ENCODE peak calls at places on chromosomes 1 and 21, in nine cellular contexts. D, K, A, J, M, N, O, P and G are unnamed samples.

GRCh38 chr1:196677781-196678509 is 26.1 kb downstream of the CFH start:
- DNase-seq in A (no peak), O (no peak), D (no peak), J (no peak), M (no peak), K (no peak), P (no peak), N (no peak), G (no peak)

GRCh38 chr21:37704751-37705150 is 211.5 kb downstream of the KCNJ6 start:
- DNase-seq in O (no peak), M (no peak), N (no peak), J (no peak), D (no peak), K (no peak), A (no peak), P (no peak), G (no peak)

GRCh38 chr1:70353641-70354331 is 736 bp downstream of the ANKRD13C start:
- DNase-seq in J (no peak), M (no peak), P (no peak), N (peak; percentile 61), D (peak; percentile 23), K (peak; percentile 49), A (no peak), O (peak; percentile 28), G (no peak)

GRCh38 chr1:221290669-221291068 is 411.4 kb downstream of the HLX start:
- DNase-seq in D (no peak), A (no peak), K (no peak), P (no peak), O (no peak), M (no peak), N (no peak), J (no peak), G (no peak)

GRCh38 chr1:81430955-81431646 is 369.6 kb upstream of the ADGRL2 start:
- DNase-seq in O (no peak), J (no peak), A (no peak), K (no peak), N (no peak), P (no peak), D (no peak), M (no peak), G (no peak)

GRCh38 chr1:1033731-1034437 is 14.0 kb downstream of the AGRN start:
- DNase-seq in M (no peak), O (no peak), N (no peak), K (no peak), A (no peak), P (no peak), J (no peak), D (peak; percentile 37), G (no peak)

GRCh38 chr21:15850645-15851044 is 120.9 kb downstream of the USP25 start:
- DNase-seq in N (no peak), D (no peak), A (no peak), M (no peak), P (no peak), J (no peak), K (peak; percentile 31), O (no peak), G (no peak)

GRCh38 chr1:45979778-45980176 is 152.7 kb downstream of the PIK3R3 start:
- DNase-seq in O (no peak), D (no peak), A (no peak), N (no peak), P (no peak), M (no peak), J (no peak), K (no peak), G (no peak)

GRCh38 chr1:215557992-215558626 is 9.0 kb upstream of the KCTD3 start:
- DNase-seq in K (no peak), N (no peak), M (no peak), O (no peak), D (no peak), P (no peak), A (no peak), J (no peak), G (no peak)

GRCh38 chr1:164651378-164651951 is 92.5 kb downstream of the PBX1 start:
- DNase-seq in O (no peak), M (peak; percentile 52), N (peak; percentile 83), A (no peak), K (no peak), D (no peak), J (no peak), P (peak; percentile 19), G (no peak)

GRCh38 chr1:220874201-220874655 is 5.0 kb upstream of the HLX start:
- DNase-seq in M (no peak), N (peak; percentile 50), K (peak; percentile 55), O (peak; percentile 21), J (no peak), P (peak; percentile 16), A (peak; percentile 34), D (peak; percentile 70), G (no peak)

GRCh38 chr1:41513388-41513745 is 28.9 kb upstream of the EDN2 start:
- DNase-seq in O (no peak), A (no peak), K (no peak), J (no peak), M (no peak), N (no peak), D (no peak), P (no peak), G (no peak)

GRCh38 chr1:46285730-46286477 is 17.5 kb downstream of the LRRC41 start:
- DNase-seq in J (no peak), K (no peak), P (no peak), O (no peak), D (peak; percentile 20), N (no peak), A (peak; percentile 43), M (no peak), G (no peak)

GRCh38 chr1:151324390-151324930 is 2.8 kb downstream of the PI4KB start:
- DNase-seq in O (no peak), K (no peak), J (no peak), P (no peak), N (no peak), D (no peak), M (no peak), A (no peak), G (no peak)

GRCh38 chr1:78211483-78212092 is 165.8 kb downstream of the GIPC2 start:
- DNase-seq in D (no peak), K (no peak), A (no peak), M (no peak), O (no peak), P (no peak), J (no peak), N (no peak), G (no peak)

GRCh38 chr1:30541721-30542485 is 181.5 kb downstream of the MATN1 start:
- DNase-seq in K (no peak), P (no peak), A (no peak), N (no peak), D (no peak), J (no peak), O (no peak), M (no peak), G (no peak)

GRCh38 chr1:30929135-30929889 is 20.8 kb upstream of the SDC3 start:
- DNase-seq in O (no peak), D (peak; percentile 66), K (peak; percentile 48), A (peak; percentile 60), J (no peak), P (no peak), M (no peak), N (peak; percentile 69), G (no peak)

GRCh38 chr1:87644500-87645245 is 316.0 kb downstream of the LMO4 start:
- DNase-seq in O (no peak), N (no peak), P (no peak), J (no peak), M (no peak), D (no peak), K (no peak), A (no peak), G (no peak)

GRCh38 chr1:14282583-14283186 is 315.8 kb upstream of the KAZN start:
- DNase-seq in O (no peak), J (no peak), D (no peak), P (no peak), K (no peak), N (no peak), M (no peak), A (no peak), G (no peak)

GRCh38 chr1:246454655-246455054 is 52.4 kb downstream of the SMYD3 start:
- DNase-seq in N (no peak), A (no peak), K (no peak), J (no peak), D (no peak), O (no peak), P (no peak), M (no peak), G (no peak)

DNA sequence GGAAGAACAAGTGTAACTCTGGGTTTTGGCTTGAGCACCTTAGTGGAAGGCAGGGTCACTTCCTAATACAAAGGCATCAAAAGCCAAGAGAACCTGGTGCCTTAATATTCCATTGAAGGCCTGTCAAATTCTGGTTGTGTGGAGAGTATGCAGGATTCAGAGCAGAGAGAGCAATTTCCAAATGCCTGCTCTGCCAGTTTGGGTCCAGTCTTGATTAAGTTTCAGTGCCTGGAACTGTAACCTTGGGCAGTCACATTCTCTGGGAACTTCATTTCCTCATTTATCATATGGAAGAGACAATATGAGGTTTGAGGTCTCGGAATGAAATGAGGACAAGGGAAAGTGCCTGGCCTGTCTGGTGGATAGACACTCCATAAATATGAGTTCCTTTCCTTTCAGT is 198.0 kb upstream of the C8B start:
- DNase-seq in K (no peak), D (no peak), J (no peak), O (no peak), M (no peak), A (no peak), P (no peak), N (no peak), G (no peak)
- H3K27ac ChIP-seq in K (no peak overlapping the region), D (peak overlapping the region; percentile 35), J (no peak overlapping the region), O (no peak overlapping the region), M (no peak overlapping the region), A (no peak overlapping the region), P (no peak overlapping the region), N (no peak overlapping the region), G (no peak overlapping the region)

DNA sequence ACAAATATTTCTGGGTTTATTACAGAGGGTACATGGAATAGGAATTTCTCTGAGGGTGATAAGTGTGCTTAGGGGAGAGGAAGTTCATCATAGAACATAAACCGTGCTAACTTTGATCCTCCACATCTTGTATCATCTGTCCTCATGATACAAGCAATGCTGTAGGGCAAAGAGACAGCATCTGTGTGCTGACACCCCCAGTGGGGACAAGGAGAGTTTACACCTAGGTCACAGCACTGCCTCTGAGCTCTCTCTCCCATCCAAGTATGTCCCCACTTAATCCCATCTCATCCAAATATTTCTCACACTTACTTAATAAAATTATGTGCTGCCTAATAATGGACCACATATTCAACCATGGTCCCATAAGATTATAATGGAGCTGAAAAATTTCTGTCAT is 4.3 kb upstream of the TEDDM1 start:
- DNase-seq in M (no peak), P (no peak), A (no peak), J (no peak), K (no peak), D (no peak), O (no peak), N (no peak), G (no peak)
- TF ChIP-seq CTCF in M (no peak), P (no peak), A (peak; percentile 43), J (no peak), K (no peak), D (no peak), O (no peak), N (no peak), G (no peak)

GRCh38 chr1:111200802-111201161 is 336 bp upstream of the DENND2D start:
- DNase-seq in M (no peak), A (no peak), O (no peak), D (no peak), N (no peak), P (no peak), K (no peak), J (no peak), G (no peak)
- H3K27ac ChIP-seq in M (peak overlapping the region; percentile 53), A (no peak overlapping the region), O (peak overlapping the region; percentile 25), D (no peak overlapping the region), N (no peak overlapping the region), P (no peak overlapping the region), K (no peak overlapping the region), J (peak overlapping the region; percentile 46), G (peak overlapping the region; percentile 24)

GRCh38 chr1:55741516-55741915 is 526.4 kb upstream of the USP24 start:
- DNase-seq in M (no peak), A (no peak), N (no peak), J (no peak), D (no peak), O (no peak), P (no peak), K (no peak), G (no peak)
- TF ChIP-seq CTCF in M (no peak), A (no peak), N (no peak), J (peak; percentile 7), D (no peak), O (no peak), P (no peak), K (no peak), G (no peak)